ENCODE peak calls at places on chromosomes 3 and 15, in seven cellular contexts. E is NCI-H1694; V is HFF-Myc; I is activated CD4-positive, alpha-beta T cell treated with anti-CD3 and anti-CD28 coated beads, Interleukin-2, amount 10 ng/mL, durations not matched to agents 24 days and 14 days; Z is H9; O is GM19239; N is NCI-H460. D is an unnamed sample.

GRCh38 chr3:65871305-65872141 is 167.2 kb downstream of the MAGI1 start:
- DNase-seq in N (no peak), O (no peak), Z (no peak), I (no peak), V (no peak), E (no peak), D (no peak)

GRCh38 chr15:63420333-63420741 is 38.7 kb upstream of the CA12 start:
- DNase-seq in Z (no peak), E (no peak), V (no peak), N (peak), O (no peak), I (no peak), D (peak)

GRCh38 chr3:160447544-160447943 is 2.0 kb downstream of the TRIM59 start:
- DNase-seq in V (no peak), Z (no peak), O (no peak), E (no peak), N (no peak), I (peak), D (no peak)

GRCh38 chr3:31680072-31680870 is 147.5 kb downstream of the STT3B start:
- DNase-seq in V (no peak), I (no peak), N (no peak), O (no peak), E (no peak), Z (no peak), D (peak)

GRCh38 chr3:5185093-5185673 is 2.3 kb upstream of the EDEM1 start:
- DNase-seq in N (no peak), O (no peak), V (no peak), Z (no peak), E (no peak), I (no peak), D (no peak)

GRCh38 chr3:188573929-188574317 is 420.0 kb downstream of the LPP start:
- DNase-seq in I (no peak), V (no peak), N (no peak), O (no peak), E (no peak), Z (no peak), D (no peak)

GRCh38 chr3:87270908-87271727 is 5.3 kb downstream of the POU1F1 start:
- DNase-seq in V (no peak), E (no peak), N (no peak), O (no peak), I (peak), Z (no peak), D (no peak)

GRCh38 chr3:23735575-23736326 is 70.0 kb upstream of the UBE2E1 start:
- DNase-seq in N (no peak), I (no peak), O (no peak), V (no peak), Z (no peak), E (peak), D (no peak)

GRCh38 chr15:29242466-29243242 is 27.0 kb downstream of the NSMCE3 start:
- DNase-seq in O (no peak), Z (no peak), V (no peak), I (no peak), E (no peak), N (no peak), D (no peak)

GRCh38 chr3:165078293-165078692 is at the start of gene SI:
- DNase-seq in I (no peak), E (no peak), O (no peak), V (no peak), Z (no peak), N (no peak), D (no peak)

GRCh38 chr3:11300970-11301369 is 28.8 kb downstream of the ATG7 start:
- DNase-seq in Z (no peak), I (peak), N (no peak), E (no peak), O (peak), V (no peak), D (no peak)

GRCh38 chr15:42800731-42801474 is 64.0 kb upstream of the CDAN1 start:
- DNase-seq in I (peak), V (no peak), E (no peak), O (no peak), Z (peak), N (no peak), D (peak)

GRCh38 chr3:195098741-195099525 is 172.0 kb downstream of the XXYLT1 start:
- DNase-seq in I (no peak), V (no peak), O (no peak), E (no peak), N (no peak), Z (no peak), D (no peak)

GRCh38 chr3:191502583-191502982 is 41.6 kb downstream of the PYDC2 start:
- DNase-seq in N (no peak), Z (no peak), O (no peak), V (no peak), E (no peak), I (no peak), D (no peak)

GRCh38 chr3:50133283-50133615 is 21.9 kb upstream of the SEMA3F start:
- DNase-seq in E (no peak), Z (no peak), O (no peak), N (no peak), V (no peak), I (no peak), D (no peak)

GRCh38 chr3:156551746-156552145 is 3.2 kb downstream of the SSR3 start:
- DNase-seq in O (no peak), Z (no peak), N (no peak), I (no peak), V (no peak), E (no peak), D (no peak)

GRCh38 chr3:10116138-10116460 is 624 bp downstream of the BRK1 start:
- DNase-seq in Z (no peak), V (no peak), I (no peak), E (no peak), O (no peak), N (no peak), D (peak)

GRCh38 chr3:193788189-193788946 is 195.4 kb downstream of the OPA1 start:
- DNase-seq in N (peak), E (peak), I (peak), V (no peak), O (peak), Z (peak), D (peak)

GRCh38 chr15:66069751-66070150 is 183.8 kb downstream of the MEGF11 start:
- DNase-seq in O (no peak), Z (no peak), E (no peak), V (no peak), N (no peak), I (no peak), D (no peak)

GRCh38 chr15:40308844-40309189 is 1.1 kb upstream of the PLCB2 start:
- DNase-seq in Z (no peak), V (no peak), I (peak), O (no peak), E (no peak), N (no peak), D (peak)

GRCh38 chr3:38606561-38606960 is 42.9 kb downstream of the SCN5A start:
- DNase-seq in E (no peak), N (no peak), O (no peak), V (no peak), I (no peak), Z (no peak), D (no peak)

GRCh38 chr3:111392911-111393351 is 149.1 kb upstream of the CD96 start:
- DNase-seq in N (no peak), V (peak), Z (no peak), I (peak), E (peak), O (no peak), D (no peak)

GRCh38 chr15:99764521-99764920 is 31.3 kb upstream of the LYSMD4 start:
- DNase-seq in V (no peak), E (no peak), I (no peak), O (no peak), N (no peak), Z (no peak), D (no peak)

GRCh38 chr15:66107070-66107469 is 146.5 kb downstream of the MEGF11 start:
- DNase-seq in I (no peak), Z (no peak), V (no peak), N (no peak), O (no peak), E (no peak), D (no peak)

GRCh38 chr3:185842241-185842640 is 17.4 kb upstream of the IGF2BP2 start:
- DNase-seq in O (no peak), V (no peak), Z (no peak), N (no peak), E (no peak), I (no peak), D (no peak)

GRCh38 chr3:97658670-97659285 is 105.8 kb upstream of the ARL6 start:
- DNase-seq in I (no peak), E (peak), V (peak), N (peak), O (no peak), Z (no peak), D (peak)

GRCh38 chr3:54859204-54859603 is 68.7 kb downstream of the LRTM1 start:
- DNase-seq in V (peak), I (no peak), N (no peak), E (no peak), O (no peak), Z (no peak), D (no peak)

GRCh38 chr15:70447927-70448698 is 315.2 kb downstream of the UACA start:
- DNase-seq in Z (no peak), O (no peak), N (no peak), V (no peak), I (peak), E (no peak), D (no peak)

GRCh38 chr3:171748341-171748918 is 61.9 kb downstream of the PLD1 start:
- DNase-seq in V (no peak), N (no peak), O (no peak), I (no peak), Z (no peak), E (no peak), D (no peak)

GRCh38 chr3:14946749-14947104 is 656 bp upstream of the NR2C2 start:
- DNase-seq in I (no peak), N (no peak), E (no peak), O (no peak), Z (no peak), V (no peak), D (no peak)

GRCh38 chr3:123552095-123552714 is 32.6 kb downstream of the HACD2 start:
- DNase-seq in Z (no peak), I (peak), E (peak), O (no peak), V (no peak), N (peak), D (no peak)

GRCh38 chr3:39192490-39193092 is at the start of gene XIRP1:
- DNase-seq in Z (no peak), E (no peak), O (no peak), V (no peak), I (no peak), N (no peak), D (no peak)

GRCh38 chr15:99343836-99344551 is 92.7 kb downstream of the LRRC28 start:
- DNase-seq in I (peak), V (no peak), Z (peak), N (no peak), E (no peak), O (no peak), D (peak)

GRCh38 chr3:108305484-108306172 is 9.3 kb downstream of the HHLA2 start:
- DNase-seq in I (no peak), O (no peak), E (no peak), Z (no peak), V (no peak), N (no peak), D (no peak)

GRCh38 chr3:55468251-55468650 is 18.9 kb downstream of the WNT5A start:
- DNase-seq in Z (no peak), I (no peak), O (no peak), N (no peak), V (no peak), E (no peak), D (no peak)

GRCh38 chr15:90035835-90036220 is 34.7 kb downstream of the ZNF710 start:
- DNase-seq in Z (no peak), E (no peak), I (no peak), N (no peak), O (no peak), V (no peak), D (no peak)

GRCh38 chr3:39937874-39938273 is 128.5 kb downstream of the MYRIP start:
- DNase-seq in E (no peak), N (no peak), V (no peak), I (no peak), O (peak), Z (no peak), D (no peak)